ENCODE peak calls at places on chromosomes 6 and 20, in seven cellular contexts. One of them, this sample, is unnamed.

GRCh38 chr6:113464959-113465358 is 392.2 kb upstream of the MARCKS start:
- DNase-seq in stimulated activated CD4-positive, alpha-beta T cell treated with anti-CD3 and anti-CD28 coated beads, Interleukin-1b, Interleukin-23, amount 100 ng/mL, for 1 hour: no peak
- DNase-seq in left cardiac atrium: no peak
- DNase-seq in fibroblast of gingiva: peak
- DNase-seq in hepatic stellate cell: no peak
- DNase-seq in fibroblast of the aortic adventitia: peak
- DNase-seq in RCC 7860: peak
- DNase-seq in this sample: no peak

GRCh38 chr6:164039954-164040375 is 625.4 kb downstream of the QKI start:
- DNase-seq in stimulated activated CD4-positive, alpha-beta T cell treated with anti-CD3 and anti-CD28 coated beads, Interleukin-1b, Interleukin-23, amount 100 ng/mL, for 1 hour: no peak
- DNase-seq in left cardiac atrium: peak
- DNase-seq in fibroblast of gingiva: no peak
- DNase-seq in hepatic stellate cell: peak
- DNase-seq in fibroblast of the aortic adventitia: no peak
- DNase-seq in RCC 7860: no peak
- DNase-seq in this sample: no peak

GRCh38 chr6:127510876-127511275 is 8.3 kb downstream of the MTCL3 start:
- DNase-seq in stimulated activated CD4-positive, alpha-beta T cell treated with anti-CD3 and anti-CD28 coated beads, Interleukin-1b, Interleukin-23, amount 100 ng/mL, for 1 hour: no peak
- DNase-seq in left cardiac atrium: no peak
- DNase-seq in fibroblast of gingiva: no peak
- DNase-seq in hepatic stellate cell: no peak
- DNase-seq in fibroblast of the aortic adventitia: no peak
- DNase-seq in RCC 7860: no peak
- DNase-seq in this sample: no peak

GRCh38 chr20:19692685-19693119 is 65.4 kb upstream of the RIN2 start:
- DNase-seq in stimulated activated CD4-positive, alpha-beta T cell treated with anti-CD3 and anti-CD28 coated beads, Interleukin-1b, Interleukin-23, amount 100 ng/mL, for 1 hour: no peak
- DNase-seq in left cardiac atrium: peak
- DNase-seq in fibroblast of gingiva: no peak
- DNase-seq in hepatic stellate cell: peak
- DNase-seq in fibroblast of the aortic adventitia: peak
- DNase-seq in RCC 7860: peak
- DNase-seq in this sample: peak

GRCh38 chr6:100300221-100300736 is 164.4 kb downstream of the SIM1 start:
- DNase-seq in stimulated activated CD4-positive, alpha-beta T cell treated with anti-CD3 and anti-CD28 coated beads, Interleukin-1b, Interleukin-23, amount 100 ng/mL, for 1 hour: no peak
- DNase-seq in left cardiac atrium: no peak
- DNase-seq in fibroblast of gingiva: peak
- DNase-seq in hepatic stellate cell: peak
- DNase-seq in fibroblast of the aortic adventitia: peak
- DNase-seq in RCC 7860: peak
- DNase-seq in this sample: no peak

GRCh38 chr6:138577151-138577915 is 78.0 kb upstream of the NHSL1 start:
- DNase-seq in stimulated activated CD4-positive, alpha-beta T cell treated with anti-CD3 and anti-CD28 coated beads, Interleukin-1b, Interleukin-23, amount 100 ng/mL, for 1 hour: no peak
- DNase-seq in left cardiac atrium: no peak
- DNase-seq in fibroblast of gingiva: no peak
- DNase-seq in hepatic stellate cell: no peak
- DNase-seq in fibroblast of the aortic adventitia: no peak
- DNase-seq in RCC 7860: peak
- DNase-seq in this sample: no peak

GRCh38 chr20:57205625-57206219 is 60.7 kb downstream of the BMP7 start:
- DNase-seq in stimulated activated CD4-positive, alpha-beta T cell treated with anti-CD3 and anti-CD28 coated beads, Interleukin-1b, Interleukin-23, amount 100 ng/mL, for 1 hour: no peak
- DNase-seq in left cardiac atrium: no peak
- DNase-seq in fibroblast of gingiva: no peak
- DNase-seq in hepatic stellate cell: no peak
- DNase-seq in fibroblast of the aortic adventitia: peak
- DNase-seq in RCC 7860: peak
- DNase-seq in this sample: no peak

GRCh38 chr20:16158090-16158975 is 414.9 kb downstream of the KIF16B start:
- DNase-seq in stimulated activated CD4-positive, alpha-beta T cell treated with anti-CD3 and anti-CD28 coated beads, Interleukin-1b, Interleukin-23, amount 100 ng/mL, for 1 hour: no peak
- DNase-seq in left cardiac atrium: no peak
- DNase-seq in fibroblast of gingiva: no peak
- DNase-seq in hepatic stellate cell: no peak
- DNase-seq in fibroblast of the aortic adventitia: no peak
- DNase-seq in RCC 7860: no peak
- DNase-seq in this sample: no peak

GRCh38 chr6:81937296-81937937 is 184.9 kb upstream of the TENT5A start:
- DNase-seq in stimulated activated CD4-positive, alpha-beta T cell treated with anti-CD3 and anti-CD28 coated beads, Interleukin-1b, Interleukin-23, amount 100 ng/mL, for 1 hour: no peak
- DNase-seq in left cardiac atrium: no peak
- DNase-seq in fibroblast of gingiva: peak
- DNase-seq in hepatic stellate cell: no peak
- DNase-seq in fibroblast of the aortic adventitia: peak
- DNase-seq in RCC 7860: peak
- DNase-seq in this sample: no peak

GRCh38 chr6:111692327-111693164 is 86.9 kb upstream of the TRAF3IP2 start:
- DNase-seq in stimulated activated CD4-positive, alpha-beta T cell treated with anti-CD3 and anti-CD28 coated beads, Interleukin-1b, Interleukin-23, amount 100 ng/mL, for 1 hour: no peak
- DNase-seq in left cardiac atrium: no peak
- DNase-seq in fibroblast of gingiva: peak
- DNase-seq in hepatic stellate cell: no peak
- DNase-seq in fibroblast of the aortic adventitia: no peak
- DNase-seq in RCC 7860: peak
- DNase-seq in this sample: no peak

GRCh38 chr20:13098720-13099355 is 90.1 kb downstream of the SPTLC3 start:
- DNase-seq in stimulated activated CD4-positive, alpha-beta T cell treated with anti-CD3 and anti-CD28 coated beads, Interleukin-1b, Interleukin-23, amount 100 ng/mL, for 1 hour: no peak
- DNase-seq in left cardiac atrium: no peak
- DNase-seq in fibroblast of gingiva: no peak
- DNase-seq in hepatic stellate cell: no peak
- DNase-seq in fibroblast of the aortic adventitia: no peak
- DNase-seq in RCC 7860: no peak
- DNase-seq in this sample: no peak

GRCh38 chr20:61762886-61763739 is 302.6 kb downstream of the TAF4 start:
- DNase-seq in stimulated activated CD4-positive, alpha-beta T cell treated with anti-CD3 and anti-CD28 coated beads, Interleukin-1b, Interleukin-23, amount 100 ng/mL, for 1 hour: no peak
- DNase-seq in left cardiac atrium: no peak
- DNase-seq in fibroblast of gingiva: no peak
- DNase-seq in hepatic stellate cell: no peak
- DNase-seq in fibroblast of the aortic adventitia: no peak
- DNase-seq in RCC 7860: no peak
- DNase-seq in this sample: no peak

GRCh38 chr6:33577718-33578117 is 2.4 kb downstream of the BAK1 start:
- DNase-seq in stimulated activated CD4-positive, alpha-beta T cell treated with anti-CD3 and anti-CD28 coated beads, Interleukin-1b, Interleukin-23, amount 100 ng/mL, for 1 hour: no peak
- DNase-seq in left cardiac atrium: no peak
- DNase-seq in fibroblast of gingiva: no peak
- DNase-seq in hepatic stellate cell: no peak
- DNase-seq in fibroblast of the aortic adventitia: no peak
- DNase-seq in RCC 7860: no peak
- DNase-seq in this sample: no peak

This sample was measured in C1 segment of cervical spinal cord.